ENCODE peak calls at places on chromosomes 2 and 18, in nine cellular contexts. O is neural crest cell; J is amniotic epithelial cell; Y is fibroblast of lung; R is IMR-90; W is esophagus muscularis mucosa; H is fibroblast of gingiva; M is left ventricle myocardium inferior; I is stimulated activated CD8-positive, alpha-beta memory T cell treated with anti-CD3 and anti-CD28 coated beads, Interleukin-7, amount 100 ng/mL, for 24 hours. B is an unnamed sample.

GRCh38 chr2:5981241-5982055 is 289.3 kb downstream of the SOX11 start:
- DNase-seq in O (peak; percentile 40), J (no peak), Y (peak; percentile 71), R (peak; percentile 12), W (peak; percentile 91), H (no peak), M (no peak), I (no peak), B (no peak)

GRCh38 chr18:44474067-44474411 is 206.6 kb upstream of the SETBP1 start:
- DNase-seq in O (no peak), J (no peak), Y (peak; percentile 44), R (no peak), W (no peak), H (no peak), M (no peak), I (no peak), B (no peak)

GRCh38 chr2:234483568-234484251 is 13.2 kb downstream of the ARL4C start:
- DNase-seq in O (no peak), J (no peak), Y (no peak), R (no peak), W (no peak), H (no peak), M (no peak), I (peak; percentile 61), B (no peak)

GRCh38 chr2:96580771-96581170 is 44.2 kb downstream of the ARID5A start:
- DNase-seq in O (peak; percentile 10), J (peak; percentile 51), Y (peak; percentile 38), R (no peak), W (no peak), H (no peak), M (no peak), I (no peak), B (no peak)

GRCh38 chr2:38720613-38721241 is 30.4 kb downstream of the SRSF7 start:
- DNase-seq in O (no peak), J (peak; percentile 99), Y (peak; percentile 100), R (peak; percentile 98), W (peak; percentile 95), H (peak; percentile 90), M (peak; percentile 81), I (no peak), B (no peak)

GRCh38 chr2:101474752-101475384 is at the start of gene RFX8:
- DNase-seq in O (no peak), J (peak; percentile 93), Y (peak; percentile 95), R (peak; percentile 95), W (no peak), H (peak; percentile 93), M (no peak), I (peak; percentile 6), B (peak; percentile 98)

GRCh38 chr18:49597556-49597955 is 35.7 kb downstream of the LIPG start:
- DNase-seq in O (no peak), J (no peak), Y (peak; percentile 44), R (no peak), W (no peak), H (no peak), M (no peak), I (no peak), B (no peak)

GRCh38 chr2:43225788-43226557 is 433 bp downstream of the ZFP36L2 start:
- DNase-seq in O (peak; percentile 68), J (peak; percentile 66), Y (peak; percentile 70), R (peak; percentile 68), W (no peak), H (peak; percentile 80), M (peak; percentile 75), I (peak; percentile 52), B (peak; percentile 55)

GRCh38 chr18:6022840-6023239 is 127.5 kb upstream of the TMEM200C start:
- DNase-seq in O (no peak), J (peak; percentile 64), Y (peak; percentile 85), R (peak; percentile 61), W (no peak), H (no peak), M (no peak), I (no peak), B (no peak)

GRCh38 chr18:48733854-48734253 is 195.0 kb downstream of the CTIF start:
- DNase-seq in O (no peak), J (no peak), Y (no peak), R (no peak), W (no peak), H (peak; percentile 16), M (peak; percentile 49), I (no peak), B (no peak)

GRCh38 chr2:54899576-54900200 is 150.6 kb downstream of the RTN4 start:
- DNase-seq in O (no peak), J (peak; percentile 69), Y (peak; percentile 51), R (peak; percentile 70), W (no peak), H (peak; percentile 69), M (no peak), I (no peak), B (peak; percentile 17)

GRCh38 chr2:241063587-241063986 is 38.5 kb downstream of the MTERF4 start:
- DNase-seq in O (no peak), J (no peak), Y (no peak), R (no peak), W (no peak), H (no peak), M (no peak), I (no peak), B (no peak)

GRCh38 chr2:4354678-4355077 is 651.3 kb downstream of the DCDC2C start:
- DNase-seq in O (peak; percentile 27), J (no peak), Y (no peak), R (no peak), W (no peak), H (no peak), M (no peak), I (no peak), B (peak; percentile 2)

GRCh38 chr18:61817086-61817485 is 75.7 kb downstream of the RNF152 start:
- DNase-seq in O (no peak), J (no peak), Y (peak; percentile 30), R (peak; percentile 45), W (no peak), H (peak; percentile 52), M (no peak), I (no peak), B (no peak)

GRCh38 chr2:224175538-224175937 is 136.5 kb upstream of the SERPINE2 start:
- DNase-seq in O (no peak), J (no peak), Y (no peak), R (no peak), W (no peak), H (no peak), M (no peak), I (no peak), B (no peak)

GRCh38 chr2:166134252-166135151 is 6.7 kb upstream of the SCN1A start:
- DNase-seq in O (no peak), J (no peak), Y (no peak), R (no peak), W (no peak), H (no peak), M (no peak), I (no peak), B (no peak)

GRCh38 chr2:20667531-20668401 is 822 bp downstream of the GDF7 start:
- DNase-seq in O (no peak), J (no peak), Y (no peak), R (no peak), W (no peak), H (no peak), M (no peak), I (no peak), B (no peak)

GRCh38 chr2:236016496-236016895 is 151.7 kb downstream of the GBX2 start:
- DNase-seq in O (no peak), J (no peak), Y (no peak), R (no peak), W (no peak), H (no peak), M (no peak), I (no peak), B (no peak)

GRCh38 chr2:46294185-46294836 is 2.9 kb upstream of the EPAS1 start:
- DNase-seq in O (no peak), J (no peak), Y (no peak), R (no peak), W (no peak), H (peak; percentile 14), M (peak; percentile 31), I (no peak), B (peak; percentile 32)

GRCh38 chr18:49562481-49563129 is 748 bp downstream of the LIPG start:
- DNase-seq in O (no peak), J (peak; percentile 6), Y (peak; percentile 45), R (no peak), W (no peak), H (no peak), M (no peak), I (no peak), B (no peak)

GRCh38 chr18:57436193-57436964 is 1.2 kb downstream of the ONECUT2 start:
- DNase-seq in O (no peak), J (no peak), Y (no peak), R (no peak), W (no peak), H (no peak), M (no peak), I (no peak), B (no peak)

GRCh38 chr2:10477443-10478297 is 29.5 kb upstream of the ODC1 start:
- DNase-seq in O (no peak), J (no peak), Y (no peak), R (no peak), W (no peak), H (no peak), M (no peak), I (no peak), B (no peak)

GRCh38 chr2:167190053-167190452 is 301.8 kb downstream of the XIRP2 start:
- DNase-seq in O (no peak), J (no peak), Y (peak; percentile 89), R (no peak), W (no peak), H (peak; percentile 74), M (peak; percentile 19), I (no peak), B (no peak)

GRCh38 chr2:224126459-224126858 is 87.4 kb upstream of the SERPINE2 start:
- DNase-seq in O (no peak), J (no peak), Y (peak; percentile 89), R (no peak), W (no peak), H (no peak), M (no peak), I (no peak), B (no peak)

GRCh38 chr2:166184789-166185188 is 57.0 kb upstream of the SCN1A start:
- DNase-seq in O (no peak), J (no peak), Y (no peak), R (peak; percentile 52), W (no peak), H (no peak), M (no peak), I (no peak), B (no peak)

GRCh38 chr18:24600076-24600654 is 139.7 kb downstream of the HRH4 start:
- DNase-seq in O (peak; percentile 43), J (peak; percentile 50), Y (peak; percentile 35), R (peak; percentile 75), W (no peak), H (peak; percentile 52), M (no peak), I (no peak), B (peak; percentile 27)

GRCh38 chr2:209872675-209873074 is 101.0 kb downstream of the UNC80 start:
- DNase-seq in O (peak; percentile 18), J (no peak), Y (peak; percentile 85), R (no peak), W (no peak), H (no peak), M (peak; percentile 17), I (no peak), B (no peak)

GRCh38 chr2:165328272-165328671 is 89.1 kb downstream of the SCN2A start:
- DNase-seq in O (no peak), J (no peak), Y (no peak), R (no peak), W (no peak), H (no peak), M (no peak), I (no peak), B (no peak)

GRCh38 chr2:159640176-159640575 is 23.8 kb upstream of the BAZ2B start:
- DNase-seq in O (no peak), J (peak; percentile 11), Y (peak; percentile 42), R (no peak), W (no peak), H (no peak), M (no peak), I (no peak), B (no peak)

GRCh38 chr2:12498286-12498685 is 218.4 kb upstream of the TRIB2 start:
- DNase-seq in O (no peak), J (no peak), Y (no peak), R (no peak), W (no peak), H (no peak), M (no peak), I (no peak), B (no peak)